ENCODE peak calls at places on chromosomes 11 and 22, in five cellular contexts. A is OCI-LY7, Q is HCT116, N is pancreas, P is choroid plexus epithelial cell. M is an unnamed sample.

GRCh38 chr11:99893803-99894202 is 793.3 kb upstream of the ARHGAP42 start:
- DNase-seq in A (no peak), Q (no peak), N (no peak), P (no peak), M (no peak)

GRCh38 chr11:110089617-110090282 is 3.4 kb upstream of the ZC3H12C start:
- DNase-seq in A (no peak), Q (no peak), N (no peak), P (no peak), M (no peak)

GRCh38 chr11:129289350-129290040 is 86.2 kb upstream of the BARX2 start:
- DNase-seq in A (no peak), Q (no peak), N (no peak), P (no peak), M (no peak)

GRCh38 chr22:40512426-40513136 is 123.9 kb downstream of the MRTFA start:
- DNase-seq in A (no peak), Q (no peak), N (no peak), P (peak), M (no peak)

GRCh38 chr11:2432171-2432621 is 12.1 kb downstream of the TRPM5 start:
- DNase-seq in A (no peak), Q (no peak), N (peak), P (no peak), M (no peak)

GRCh38 chr11:122900803-122901202 is 18.2 kb downstream of the JHY start:
- DNase-seq in A (no peak), Q (no peak), N (no peak), P (peak), M (no peak)

GRCh38 chr11:19410032-19410431 is 169.3 kb upstream of the E2F8 start:
- DNase-seq in A (no peak), Q (no peak), N (no peak), P (no peak), M (no peak)

GRCh38 chr11:63911440-63911839 is 5.5 kb downstream of the RCOR2 start:
- DNase-seq in A (no peak), Q (no peak), N (no peak), P (no peak), M (no peak)

GRCh38 chr11:73999581-74000306 is 9.1 kb downstream of the UCP3 start:
- DNase-seq in A (peak), Q (no peak), N (no peak), P (no peak), M (peak)

GRCh38 chr11:124934862-124935547 is 842 bp downstream of the HEPACAM start:
- DNase-seq in A (no peak), Q (no peak), N (no peak), P (peak), M (no peak)

GRCh38 chr11:17686185-17686980 is 33.0 kb upstream of the MYOD1 start:
- DNase-seq in A (no peak), Q (no peak), N (no peak), P (no peak), M (no peak)

DNA sequence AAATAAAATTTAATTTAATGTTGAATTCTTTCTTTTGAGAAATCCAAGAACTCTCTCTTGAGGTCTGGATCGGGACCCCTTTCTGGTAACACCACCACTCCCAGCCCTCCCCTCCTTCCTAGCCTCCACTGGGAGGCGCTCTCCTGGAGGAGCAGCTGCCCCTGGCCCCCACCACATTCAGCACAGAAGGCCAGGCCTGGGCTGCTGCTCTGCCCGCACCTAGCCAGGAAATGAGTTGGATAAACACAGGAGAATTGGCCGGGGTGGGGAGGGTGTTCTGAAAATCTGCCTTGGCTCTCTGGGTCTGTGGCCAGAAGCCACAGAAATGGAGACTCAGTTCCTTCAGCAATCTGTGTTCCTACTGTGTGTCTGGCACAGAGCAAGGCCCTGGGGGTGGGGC is 31.2 kb downstream of the C22orf42 start:
- DNase-seq in A (no peak), Q (no peak), N (no peak), P (no peak), M (no peak)
- TF ChIP-seq CTCF in A (peak), Q (peak), N (no peak), P (no peak), M (peak)

GRCh38 chr11:66052664-66052982 is 459 bp downstream of the SF3B2 start:
- DNase-seq in A (no peak), Q (no peak), N (no peak), P (peak), M (no peak)

GRCh38 chr11:66051766-66052663 is at the start of gene SF3B2:
- DNase-seq in A (peak), Q (peak), N (peak), P (peak), M (peak)

GRCh38 chr11:66048525-66049313 is at the start of gene GAL3ST3:
- DNase-seq in A (no peak), Q (no peak), N (no peak), P (no peak), M (no peak)

GRCh38 chr11:66051371-66051765 is 796 bp upstream of the SF3B2 start:
- DNase-seq in A (no peak), Q (no peak), N (no peak), P (no peak), M (no peak)

GRCh38 chr11:66050581-66051231 is 1.5 kb upstream of the SF3B2 start:
- DNase-seq in A (no peak), Q (no peak), N (no peak), P (no peak), M (no peak)
- H3K4me3 ChIP-seq in A (peak), Q (no peak), N (no peak), P (no peak), M (no peak)

GRCh38 chr11:120945042-120945441 is 78.9 kb upstream of the TBCEL start:
- DNase-seq in A (no peak), Q (no peak), N (no peak), P (no peak), M (no peak)
- TF ChIP-seq CTCF in A (peak), Q (peak), N (no peak), P (peak), M (peak)

GRCh38 chr11:221539-221938 is 14.0 kb downstream of the RIC8A start:
- DNase-seq in A (no peak), Q (no peak), N (no peak), P (no peak), M (no peak)
- H3K4me3 ChIP-seq in A (no peak), Q (no peak), N (no peak), P (no peak), M (no peak)

DNA sequence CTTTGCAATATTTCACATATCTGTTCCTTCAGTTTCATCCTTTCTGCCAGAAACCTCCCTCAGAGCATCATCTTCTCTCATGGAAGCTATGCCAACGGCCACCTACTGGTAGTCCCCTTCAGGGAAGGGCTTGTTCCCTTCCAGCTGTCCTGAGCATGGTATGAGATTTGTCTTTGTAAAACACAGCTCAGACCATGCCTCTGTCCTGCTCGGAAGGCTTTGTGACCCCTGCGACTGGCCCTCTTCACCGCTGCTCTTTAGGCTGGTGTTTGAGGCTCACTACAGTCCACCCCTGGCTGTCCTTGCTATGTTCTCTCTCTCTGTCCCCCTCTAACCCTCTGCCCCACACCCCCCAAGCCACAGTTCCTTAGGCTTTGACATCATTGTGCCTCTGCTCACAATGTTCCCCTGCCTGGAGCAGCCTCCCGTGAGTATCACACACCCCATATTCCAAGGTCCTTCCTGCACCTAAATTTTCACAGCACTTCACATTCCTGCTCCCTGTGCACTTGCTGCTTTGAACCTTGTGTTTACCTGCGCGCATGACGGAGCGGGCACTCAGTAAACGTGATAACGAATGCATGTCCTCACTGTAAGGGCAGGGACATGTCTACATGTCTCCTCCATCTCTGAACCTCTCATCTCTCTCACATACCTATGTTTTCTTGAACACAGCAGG is 24.0 kb upstream of the ACER3 start:
- DNase-seq in A (no peak), Q (no peak), N (no peak), P (no peak), M (no peak)
- TF ChIP-seq CTCF in A (no peak), Q (peak), N (no peak), P (peak), M (no peak)

DNA sequence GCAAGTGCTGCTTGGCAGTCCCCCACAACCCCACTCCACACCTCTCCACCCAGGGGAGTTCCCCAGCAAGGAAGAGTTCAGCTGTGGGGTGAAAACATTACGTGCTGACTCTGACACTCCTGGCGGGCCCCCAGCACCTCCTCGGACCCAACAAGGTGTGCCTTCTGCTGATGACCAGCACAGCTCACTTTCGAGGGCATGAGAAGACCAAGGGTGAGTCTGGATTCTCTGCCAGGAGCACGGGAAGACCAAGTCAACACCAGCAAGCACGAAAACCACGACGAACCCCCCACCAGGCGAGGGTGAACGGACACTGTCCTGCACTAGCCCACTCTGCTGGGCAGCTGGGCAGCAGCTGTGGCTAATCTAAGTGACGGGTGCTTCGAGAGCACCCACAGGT is 1.4 kb downstream of the ALG12 start:
- DNase-seq in A (no peak), Q (no peak), N (no peak), P (no peak), M (no peak)
- H3K4me3 ChIP-seq in A (peak), Q (peak), N (no peak), P (no peak), M (peak)

DNA sequence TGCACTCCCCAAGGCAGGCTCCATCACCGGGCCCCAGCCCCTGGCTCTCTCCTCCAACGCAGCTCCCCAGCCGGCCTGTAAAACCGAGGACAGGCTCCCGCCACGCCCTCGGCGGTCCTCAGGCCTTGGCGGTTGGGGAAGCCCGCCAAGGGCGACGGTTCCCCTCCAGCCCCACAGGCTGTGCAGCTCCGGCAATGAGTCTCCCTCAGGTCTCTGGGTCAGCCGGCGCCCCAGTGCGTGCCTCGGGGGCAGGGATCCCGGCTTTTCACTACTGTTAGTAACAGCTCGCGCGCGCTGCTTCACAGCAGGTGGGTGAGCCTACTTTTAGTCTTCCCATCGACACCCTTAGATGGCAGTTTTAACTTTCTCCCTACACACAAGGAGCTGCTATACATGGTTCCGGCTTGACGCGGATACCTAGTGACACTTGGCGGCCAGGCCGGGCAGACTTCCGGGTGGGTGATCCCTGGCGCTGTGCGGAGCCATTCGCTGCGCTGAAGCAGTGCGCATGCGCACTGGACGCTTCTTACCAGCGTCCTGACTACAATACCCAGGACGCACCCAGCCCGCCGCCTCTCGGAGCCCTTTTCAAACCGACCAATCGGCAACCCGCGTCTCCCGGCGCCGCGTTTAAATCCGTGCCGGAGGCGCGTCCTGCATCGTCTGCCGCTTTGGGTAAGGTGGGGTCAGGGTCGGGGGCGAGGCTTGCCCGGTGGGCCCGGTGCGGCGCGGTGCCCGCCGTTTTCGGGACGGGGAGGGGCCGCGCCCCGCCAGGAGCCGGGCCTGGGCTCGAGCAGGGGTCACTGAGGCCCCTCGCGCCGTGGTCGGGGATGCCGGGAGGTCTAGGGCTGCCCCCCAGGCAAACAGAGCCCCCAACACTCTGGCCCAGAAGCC is at the start of gene GTSE1:
- DNase-seq in A (peak), Q (peak), N (peak), P (peak), M (peak)
- TF ChIP-seq CTCF in A (peak), Q (no peak), N (no peak), P (peak), M (peak)

GRCh38 chr11:105245781-105246315 is 106.3 kb upstream of the CARD18 start:
- DNase-seq in A (no peak), Q (no peak), N (no peak), P (no peak), M (no peak)

GRCh38 chr11:105244157-105244820 is 104.7 kb upstream of the CARD18 start:
- DNase-seq in A (no peak), Q (peak), N (no peak), P (peak), M (no peak)
- H3K4me3 ChIP-seq in A (no peak), Q (no peak), N (no peak), P (no peak), M (no peak)

DNA sequence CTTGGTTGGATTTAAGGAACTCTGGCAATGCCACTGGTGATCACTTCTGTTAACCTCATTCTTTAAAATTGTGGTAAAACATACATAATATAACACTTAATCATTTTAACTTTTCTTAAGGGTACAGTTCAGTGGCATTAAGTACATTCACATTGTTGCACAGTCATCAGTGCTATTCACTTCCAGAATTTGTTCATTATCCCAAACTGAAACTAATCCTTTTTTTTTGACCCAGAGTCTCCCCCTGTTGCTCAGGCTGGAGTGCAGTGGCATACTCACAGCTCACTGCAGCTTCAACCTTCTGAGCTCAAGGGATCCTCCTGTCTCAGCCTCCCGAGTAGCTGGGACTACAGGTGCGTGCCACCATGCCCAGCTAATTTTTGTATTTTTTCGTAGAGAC is 10.6 kb downstream of the ELF5 start:
- DNase-seq in A (no peak), Q (no peak), N (no peak), P (no peak), M (no peak)
- TF ChIP-seq CTCF in A (no peak), Q (no peak), N (no peak), P (peak), M (no peak)

GRCh38 chr11:134178275-134178674 is 45.5 kb downstream of the NCAPD3 start:
- DNase-seq in A (no peak), Q (no peak), N (no peak), P (no peak), M (no peak)
- H3K4me3 ChIP-seq in A (no peak), Q (no peak), N (no peak), P (no peak), M (no peak)